ENCODE peak calls at places on chromosomes 6 and 20, in seven cellular contexts. C is fibroblast of villous mesenchyme, F is left ventricle myocardium inferior, O is mucosa of descending colon, L is tibial nerve, S is astrocyte of the cerebellum, U is fibroblast of pulmonary artery. V is an unnamed sample.

GRCh38 chr6:161918608-161919205 is 644.8 kb upstream of the AGPAT4 start:
- DNase-seq in C (no peak), U (no peak), S (no peak), F (no peak), L (no peak), O (no peak), V (no peak)

GRCh38 chr6:155066371-155066770 is 71.3 kb downstream of the TIAM2 start:
- DNase-seq in U (peak; percentile 63), O (no peak), S (peak; percentile 61), L (no peak), F (no peak), C (peak; percentile 55), V (peak; percentile 45)

GRCh38 chr6:156919370-156919769 is 142.2 kb downstream of the ARID1B start:
- DNase-seq in L (no peak), O (no peak), C (no peak), S (no peak), F (no peak), U (no peak), V (no peak)

GRCh38 chr6:148495029-148495428 is 152.4 kb downstream of the SASH1 start:
- DNase-seq in C (no peak), O (no peak), F (no peak), L (no peak), S (no peak), U (no peak), V (no peak)

GRCh38 chr20:32574296-32575226 is 10.6 kb downstream of the NOL4L start:
- DNase-seq in C (peak; percentile 83), O (no peak), F (no peak), L (no peak), U (peak; percentile 92), S (peak; percentile 63), V (peak; percentile 99)

GRCh38 chr6:150865406-150866146 is at the start of gene MTHFD1L:
- DNase-seq in S (no peak), O (peak; percentile 85), F (peak; percentile 71), L (peak; percentile 38), C (peak; percentile 96), U (peak; percentile 96), V (peak; percentile 88)

GRCh38 chr6:155510879-155511278 is 55.2 kb upstream of the NOX3 start:
- DNase-seq in S (no peak), U (no peak), F (no peak), C (no peak), O (no peak), L (no peak), V (no peak)

GRCh38 chr6:166760288-166760687 is 133.2 kb upstream of the RPS6KA2 start:
- DNase-seq in S (no peak), U (no peak), F (no peak), C (no peak), L (no peak), O (peak; percentile 24), V (no peak)

GRCh38 chr20:49724637-49725606 is 11.2 kb upstream of the B4GALT5 start:
- DNase-seq in U (peak; percentile 80), F (peak; percentile 36), L (peak; percentile 55), S (peak; percentile 44), O (no peak), C (peak; percentile 76), V (peak; percentile 85)

GRCh38 chr6:64489760-64490159 is 854.2 kb downstream of the PHF3 start:
- DNase-seq in U (no peak), C (no peak), S (no peak), O (no peak), L (no peak), F (no peak), V (no peak)

GRCh38 chr20:57108742-57109141 is 157.7 kb downstream of the BMP7 start:
- DNase-seq in F (no peak), S (no peak), U (no peak), L (no peak), O (no peak), C (no peak), V (no peak)

GRCh38 chr6:123716506-123716905 is 79.8 kb upstream of the TRDN start:
- DNase-seq in S (no peak), C (no peak), U (no peak), O (no peak), F (no peak), L (no peak), V (peak; percentile 13)

GRCh38 chr6:123715243-123715863 is 78.6 kb upstream of the TRDN start:
- DNase-seq in L (peak; percentile 31), U (peak; percentile 25), S (peak; percentile 29), O (no peak), F (no peak), C (peak; percentile 13), V (peak; percentile 48)
- TF ChIP-seq CTCF in L (peak; percentile 66), U (peak; percentile 38), S (peak; percentile 50), O (no peak), F (peak; percentile 63), C (peak; percentile 19), V (peak; percentile 51)

GRCh38 chr6:52839124-52840055 is 1.2 kb downstream of the GSTA5 start:
- DNase-seq in L (peak; percentile 18), F (no peak), O (no peak), S (no peak), C (peak; percentile 66), U (peak; percentile 68), V (peak; percentile 72)
- TF ChIP-seq CTCF in L (no peak), F (peak; percentile 64), O (peak; percentile 52), S (peak; percentile 67), C (peak; percentile 84), U (peak; percentile 81), V (peak; percentile 81)

GRCh38 chr6:17505062-17505476 is 95.0 kb upstream of the FAM8A1 start:
- DNase-seq in S (no peak), L (no peak), F (no peak), O (no peak), C (no peak), U (peak; percentile 17), V (peak; percentile 61)
- TF ChIP-seq CTCF in S (peak; percentile 40), L (no peak), F (peak; percentile 27), O (no peak), C (peak; percentile 39), U (peak; percentile 28), V (peak; percentile 44)

GRCh38 chr6:1552296-1552761 is 57.4 kb upstream of the FOXC1 start:
- DNase-seq in U (peak; percentile 18), C (no peak), F (no peak), L (no peak), S (no peak), O (no peak), V (peak; percentile 58)
- TF ChIP-seq CTCF in U (peak; percentile 30), C (peak; percentile 35), F (peak; percentile 23), L (no peak), S (peak; percentile 29), O (no peak), V (peak; percentile 63)

DNA sequence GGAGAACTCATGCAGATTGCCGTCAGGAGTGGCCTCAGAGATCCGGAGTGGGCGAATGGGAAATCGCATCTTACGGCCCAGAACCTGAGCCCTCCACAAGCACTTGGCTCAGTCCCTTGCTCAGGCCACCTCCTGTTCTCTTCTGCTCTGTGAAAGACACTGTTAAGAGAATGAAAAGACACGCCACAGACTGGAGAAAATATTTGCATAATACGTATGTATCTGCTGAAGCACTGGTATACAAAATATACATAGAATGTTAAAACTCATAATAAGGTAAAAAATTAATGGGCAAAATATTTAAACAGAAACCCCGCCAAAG is 838 bp upstream of the POM121L2 start:
- DNase-seq in F (no peak), U (no peak), O (no peak), S (no peak), L (no peak), C (no peak), V (no peak)
- TF ChIP-seq CTCF in F (no peak), U (no peak), O (no peak), S (no peak), L (no peak), C (no peak), V (no peak)

GRCh38 chr20:2244523-2244922 is 51.3 kb upstream of the TGM3 start:
- DNase-seq in O (no peak), F (no peak), C (no peak), L (no peak), U (no peak), S (no peak), V (no peak)

GRCh38 chr20:2244993-2245392 is 50.8 kb upstream of the TGM3 start:
- DNase-seq in F (no peak), S (no peak), C (no peak), O (no peak), L (no peak), U (no peak), V (no peak)

GRCh38 chr20:2240835-2241234 is 55.0 kb upstream of the TGM3 start:
- DNase-seq in O (no peak), U (no peak), F (no peak), L (no peak), S (no peak), C (no peak), V (no peak)

GRCh38 chr20:2245637-2246036 is 50.2 kb upstream of the TGM3 start:
- DNase-seq in C (no peak), O (no peak), U (no peak), L (no peak), S (no peak), F (no peak), V (no peak)

GRCh38 chr20:2242678-2243077 is 53.1 kb upstream of the TGM3 start:
- DNase-seq in F (no peak), S (no peak), L (no peak), C (no peak), O (no peak), U (no peak), V (no peak)
- TF ChIP-seq CTCF in F (no peak), S (no peak), L (no peak), C (no peak), O (no peak), U (no peak), V (no peak)

GRCh38 chr6:136607932-136608772 is 57.9 kb upstream of the MAP7 start:
- DNase-seq in L (peak; percentile 76), U (peak; percentile 71), O (peak; percentile 55), F (peak; percentile 44), S (no peak), C (peak; percentile 70), V (peak; percentile 83)
- TF ChIP-seq CTCF in L (no peak), U (peak; percentile 93), O (peak; percentile 65), F (peak; percentile 79), S (peak; percentile 78), C (peak; percentile 90), V (peak; percentile 91)

V was measured in choroid plexus epithelial cell.